ENCODE peak calls at places on chromosomes 16 and 17, in ten cellular contexts. H is GM04504; J is mesenteric fat pad; X is GF-D8; C is COR-L47; P is NCI-H1436 treated with DMSO at 0.1 percent for 48 hours; U is 8988T; B is GM23338; A is neural progenitor cell; I is activated naive CD4-positive, alpha-beta T cell treated with Interleukin-2 at 50 U/mL for 16 hours. W is an unnamed sample.
A peak's percentile ranks its signal among the peaks of the same experiment; 100 is the strongest.

GRCh38 chr17:77865716-77866115 is 92.8 kb upstream of the TNRC6C start:
- DNase-seq in P (no peak), A (no peak), I (no peak), H (no peak), X (no peak), U (no peak), J (no peak), C (no peak), B (no peak), W (no peak)

GRCh38 chr17:2183346-2183745 is 120.2 kb downstream of the SMG6 start:
- DNase-seq in U (no peak), I (no peak), H (peak; percentile 51), B (no peak), X (no peak), C (no peak), P (no peak), A (no peak), J (no peak), W (no peak)

GRCh38 chr16:85162478-85163277 is 50.4 kb upstream of the CIBAR2 start:
- DNase-seq in H (peak; percentile 73), U (no peak), P (no peak), B (no peak), C (no peak), X (no peak), I (no peak), A (no peak), J (no peak), W (no peak)

GRCh38 chr17:47119746-47120520 is 69.2 kb downstream of the CDC27 start:
- DNase-seq in H (no peak), X (no peak), U (no peak), B (no peak), P (no peak), I (no peak), J (no peak), A (no peak), C (no peak), W (no peak)

GRCh38 chr17:66347661-66348604 is 45.5 kb downstream of the PRKCA start:
- DNase-seq in I (no peak), A (no peak), C (peak; percentile 31), P (peak; percentile 19), H (no peak), B (no peak), U (no peak), J (no peak), X (no peak), W (no peak)

GRCh38 chr16:14409563-14409962 is 220.5 kb downstream of the PARN start:
- DNase-seq in H (peak; percentile 95), I (no peak), X (no peak), P (no peak), A (no peak), C (no peak), B (no peak), J (no peak), U (no peak), W (no peak)

GRCh38 chr16:12268602-12269001 is 292.1 kb downstream of the SNX29 start:
- DNase-seq in J (no peak), I (no peak), B (no peak), H (no peak), A (no peak), P (no peak), U (no peak), C (no peak), X (no peak), W (no peak)

GRCh38 chr17:37098910-37099664 is 150.3 kb downstream of the AATF start:
- DNase-seq in A (no peak), U (no peak), B (no peak), P (no peak), H (peak; percentile 7), I (no peak), J (no peak), X (no peak), C (no peak), W (no peak)

GRCh38 chr16:58679763-58680162 is 4.8 kb downstream of the SLC38A7 start:
- DNase-seq in I (no peak), P (no peak), J (no peak), U (no peak), C (no peak), X (no peak), A (no peak), H (no peak), B (no peak), W (no peak)